ENCODE peak calls at places on chromosome 13, in eight cellular contexts. T is SJSA1, S is fibroblast of lung, Q is tibial artery, M is heart left ventricle, L is kidney, E is heart right ventricle, K is upper lobe of left lung. N is an unnamed sample.

GRCh38 chr13:89953581-89953980 is 1393.9 kb upstream of the MIR17HG start:
- DNase-seq in S (no peak), M (no peak), L (no peak), Q (no peak), T (no peak), E (no peak), K (no peak), N (no peak)

GRCh38 chr13:77521595-77522367 is 13.7 kb upstream of the SCEL start:
- DNase-seq in L (peak), K (no peak), Q (no peak), T (no peak), S (peak), M (no peak), E (no peak), N (no peak)

GRCh38 chr13:86193281-86193680 is 394.1 kb upstream of the SLITRK6 start:
- DNase-seq in L (no peak), T (no peak), E (no peak), S (no peak), Q (no peak), K (no peak), M (no peak), N (no peak)

GRCh38 chr13:102680842-102681725 is 13.8 kb downstream of the METTL21C start:
- DNase-seq in K (no peak), Q (no peak), T (no peak), M (no peak), S (peak), E (no peak), L (no peak), N (no peak)

GRCh38 chr13:21567714-21568113 is 36.3 kb downstream of the MICU2 start:
- DNase-seq in M (no peak), Q (no peak), T (no peak), K (no peak), L (no peak), S (peak), E (no peak), N (no peak)

GRCh38 chr13:108031859-108032258 is 183.5 kb downstream of the LIG4 start:
- DNase-seq in S (no peak), T (no peak), L (no peak), K (no peak), E (no peak), M (no peak), Q (no peak), N (no peak)

GRCh38 chr13:75769141-75769905 is 133.2 kb downstream of the LMO7 start:
- DNase-seq in Q (no peak), T (no peak), M (no peak), L (no peak), K (no peak), S (no peak), E (no peak), N (no peak)

GRCh38 chr13:101018720-101019119 is 344.1 kb upstream of the TMTC4 start:
- DNase-seq in K (no peak), Q (no peak), M (no peak), S (peak), L (no peak), T (no peak), E (no peak), N (no peak)

GRCh38 chr13:84648069-84648640 is 765.9 kb upstream of the SLITRK1 start:
- DNase-seq in S (no peak), L (no peak), E (no peak), K (no peak), M (no peak), Q (no peak), T (no peak), N (no peak)

GRCh38 chr13:41960700-41961697 is at the start of gene VWA8:
- DNase-seq in S (peak), Q (peak), E (peak), K (peak), M (peak), T (peak), L (peak), N (peak)

DNA sequence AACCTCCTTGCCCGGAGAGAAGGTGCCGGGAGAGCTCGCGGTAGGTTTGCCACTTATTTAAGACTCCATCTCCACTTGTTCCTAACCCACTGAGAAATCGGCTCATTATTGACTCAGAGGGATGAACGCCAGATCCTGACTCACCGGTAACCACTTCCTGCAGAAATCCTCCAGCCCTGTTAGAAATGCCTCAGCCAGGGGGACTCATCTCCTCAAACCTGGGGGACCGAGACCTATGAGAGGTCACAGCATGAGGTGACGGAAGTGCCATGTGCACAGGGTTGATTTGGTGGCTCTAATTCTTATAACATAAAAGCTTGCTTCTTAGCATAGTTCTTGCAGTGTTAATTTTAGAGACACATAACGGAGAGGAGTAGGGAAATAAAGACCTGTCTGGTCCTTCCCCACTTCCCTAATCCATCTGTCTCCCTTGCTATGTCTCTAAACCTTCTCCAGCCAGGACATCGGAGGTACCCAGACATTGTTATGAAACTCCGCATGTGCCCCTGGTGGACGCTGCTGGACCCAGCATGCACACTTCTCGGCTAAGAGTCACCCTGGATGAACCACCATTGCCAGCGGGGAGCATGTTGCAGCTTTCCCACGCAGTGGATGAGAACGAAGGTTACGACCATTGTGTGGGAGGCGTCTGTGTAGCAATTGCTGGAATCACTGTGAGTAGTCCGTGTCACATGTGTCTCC is 158.9 kb downstream of the EFNB2 start:
- DNase-seq in Q (no peak), M (no peak), L (no peak), S (peak), T (peak), K (no peak), E (no peak), N (no peak)
- H3K27ac ChIP-seq in Q (no peak), M (no peak), L (no peak), S (no peak), T (peak), K (no peak), E (no peak), N (peak)

DNA sequence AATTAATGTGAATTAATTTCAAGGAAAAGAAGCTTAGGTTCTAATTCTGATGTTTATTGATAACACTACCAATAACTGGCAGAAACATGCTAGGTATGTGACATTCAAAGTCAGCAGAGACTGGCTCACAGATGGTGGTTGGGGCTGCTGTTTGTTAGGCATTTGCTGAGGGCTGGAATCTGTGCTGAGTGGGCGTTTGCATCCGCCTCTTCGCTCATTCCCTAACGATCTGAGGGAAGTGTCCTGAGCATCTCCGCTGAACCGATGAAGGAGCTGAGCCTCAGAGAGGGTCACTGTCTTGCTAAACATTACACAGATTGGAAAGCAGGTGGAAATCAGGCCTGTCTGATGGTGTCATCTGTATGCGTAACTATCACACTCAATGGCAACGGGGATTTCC is 338.8 kb downstream of the TEX29 start:
- DNase-seq in L (no peak), K (no peak), E (no peak), S (no peak), M (no peak), T (peak), Q (no peak), N (no peak)
- H3K27ac ChIP-seq in L (no peak), K (no peak), E (no peak), S (no peak), M (no peak), T (no peak), Q (no peak), N (no peak)

GRCh38 chr13:33137726-33138125 is 121.5 kb downstream of the KL start:
- DNase-seq in Q (no peak), T (no peak), E (no peak), L (no peak), M (no peak), K (no peak), S (no peak), N (no peak)

GRCh38 chr13:33138441-33138840 is 122.2 kb downstream of the KL start:
- DNase-seq in M (peak), Q (no peak), L (no peak), T (no peak), S (no peak), E (no peak), K (no peak), N (no peak)

GRCh38 chr13:33140161-33140560 is 123.9 kb downstream of the KL start:
- DNase-seq in L (no peak), K (no peak), T (no peak), M (no peak), E (no peak), Q (no peak), S (no peak), N (no peak)

GRCh38 chr13:33135097-33135496 is 118.9 kb downstream of the KL start:
- DNase-seq in S (no peak), L (no peak), E (no peak), M (no peak), K (no peak), T (no peak), Q (no peak), N (no peak)

DNA sequence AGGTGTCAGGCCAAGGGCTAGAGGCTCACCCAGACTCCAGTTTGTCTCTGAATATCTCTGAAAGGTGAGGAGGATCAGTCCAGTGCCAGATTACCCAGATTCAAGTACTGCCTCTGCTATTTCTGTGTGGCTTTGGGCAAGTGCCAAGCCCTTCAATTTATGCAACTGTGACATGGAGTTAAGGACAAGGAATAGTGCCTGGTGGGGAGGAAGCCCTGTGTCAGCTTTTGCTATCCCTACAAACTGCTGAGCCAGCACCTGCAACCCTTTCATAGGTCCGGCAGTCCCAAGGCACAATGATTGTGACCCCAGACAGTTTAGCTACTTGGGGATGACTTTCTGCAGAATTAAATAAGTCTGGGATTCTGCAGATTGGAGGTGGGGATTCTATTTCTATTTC is 123.0 kb downstream of the KL start:
- DNase-seq in S (no peak), Q (peak), M (peak), E (peak), L (no peak), K (no peak), T (no peak), N (no peak)
- H3K27ac ChIP-seq in S (no peak), Q (peak), M (peak), E (peak), L (no peak), K (no peak), T (no peak), N (peak)

GRCh38 chr13:20160346-20161274 is at the start of gene GJA3:
- DNase-seq in S (peak), L (no peak), K (peak), T (no peak), E (peak), M (peak), Q (no peak), N (no peak)
- H3K27ac ChIP-seq in S (no peak), L (no peak), K (no peak), T (no peak), E (peak), M (peak), Q (no peak), N (no peak)

DNA sequence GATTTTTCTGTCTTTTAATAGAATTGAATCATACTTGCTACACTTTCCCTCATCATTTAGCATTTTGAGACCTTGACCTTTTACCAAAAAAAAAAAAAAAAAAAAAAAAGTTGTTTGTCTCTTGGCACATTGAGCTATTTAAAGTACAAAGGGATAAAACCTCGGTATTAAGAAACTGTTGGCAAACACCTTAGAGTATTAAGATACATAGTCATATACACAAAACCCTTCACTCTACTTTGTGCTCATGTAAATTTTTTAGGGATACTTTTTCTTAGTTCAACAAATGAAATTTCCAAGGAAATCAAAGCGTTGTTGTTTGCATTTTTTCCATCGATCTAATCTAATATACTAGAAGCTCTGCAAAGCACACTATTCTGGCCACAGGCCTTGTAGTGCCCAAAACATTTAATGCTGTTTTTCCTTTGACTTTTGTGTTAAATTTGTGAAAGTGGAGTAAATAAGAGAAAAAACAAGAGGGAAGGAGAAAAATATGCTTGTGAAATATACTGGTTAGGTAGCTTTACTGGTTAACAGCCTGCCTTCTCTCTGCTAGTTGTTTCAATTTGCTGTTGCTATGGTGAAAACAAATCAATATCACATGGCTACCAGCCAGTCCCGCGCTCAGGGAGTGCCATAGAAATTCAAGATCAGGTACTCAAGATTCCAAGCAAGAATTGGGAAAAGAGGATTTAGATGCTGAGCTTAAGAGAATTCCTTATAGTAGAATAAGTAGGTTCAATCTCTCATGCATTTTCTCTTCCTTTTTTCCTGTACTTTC is 2.6 kb downstream of the MBNL2 start:
- DNase-seq in K (no peak), E (no peak), L (no peak), Q (no peak), T (no peak), S (peak), M (no peak), N (peak)
- H3K27ac ChIP-seq in K (peak), E (peak), L (peak), Q (peak), T (peak), S (peak), M (peak), N (peak)

N was measured in breast epithelium.